ENCODE peak calls at places on chromosomes 12 and 14, in eight cellular contexts. One of them, this sample, is unnamed.

GRCh38 chr12:94725375-94726168 is 75.2 kb upstream of the TMCC3 start:
- DNase-seq in progenitor cell of endocrine pancreas: no peak
- DNase-seq in CD8-positive, alpha-beta T cell: no peak
- DNase-seq in RWPE1: peak
- DNase-seq in OCI-LY7: peak
- DNase-seq in stomach: peak
- DNase-seq in AG10803: peak
- DNase-seq in cardiac muscle cell: peak
- DNase-seq in this sample: no peak

GRCh38 chr12:50222275-50222783 is 55.2 kb upstream of the CERS5 start:
- DNase-seq in progenitor cell of endocrine pancreas: no peak
- DNase-seq in CD8-positive, alpha-beta T cell: no peak
- DNase-seq in RWPE1: peak
- DNase-seq in OCI-LY7: peak
- DNase-seq in stomach: peak
- DNase-seq in AG10803: peak
- DNase-seq in cardiac muscle cell: peak
- DNase-seq in this sample: peak

GRCh38 chr14:51596473-51596870 is 55.2 kb upstream of the FRMD6 start:
- DNase-seq in progenitor cell of endocrine pancreas: no peak
- DNase-seq in CD8-positive, alpha-beta T cell: peak
- DNase-seq in RWPE1: no peak
- DNase-seq in OCI-LY7: no peak
- DNase-seq in stomach: no peak
- DNase-seq in AG10803: no peak
- DNase-seq in cardiac muscle cell: peak
- DNase-seq in this sample: no peak

GRCh38 chr12:8943565-8944186 is 5.8 kb downstream of the M6PR start:
- DNase-seq in progenitor cell of endocrine pancreas: no peak
- DNase-seq in CD8-positive, alpha-beta T cell: no peak
- DNase-seq in RWPE1: no peak
- DNase-seq in OCI-LY7: no peak
- DNase-seq in stomach: no peak
- DNase-seq in AG10803: no peak
- DNase-seq in cardiac muscle cell: no peak
- DNase-seq in this sample: no peak

GRCh38 chr12:132631357-132632065 is 12.9 kb downstream of the P2RX2 start:
- DNase-seq in progenitor cell of endocrine pancreas: no peak
- DNase-seq in CD8-positive, alpha-beta T cell: no peak
- DNase-seq in RWPE1: no peak
- DNase-seq in OCI-LY7: peak
- DNase-seq in stomach: no peak
- DNase-seq in AG10803: no peak
- DNase-seq in cardiac muscle cell: no peak
- DNase-seq in this sample: no peak

GRCh38 chr12:4134434-4134762 is 139.2 kb upstream of the CCND2 start:
- DNase-seq in progenitor cell of endocrine pancreas: no peak
- DNase-seq in CD8-positive, alpha-beta T cell: no peak
- DNase-seq in RWPE1: no peak
- DNase-seq in OCI-LY7: no peak
- DNase-seq in stomach: no peak
- DNase-seq in AG10803: no peak
- DNase-seq in cardiac muscle cell: no peak
- DNase-seq in this sample: no peak

GRCh38 chr12:57236925-57237652 is 7.6 kb downstream of the SHMT2 start:
- DNase-seq in progenitor cell of endocrine pancreas: no peak
- DNase-seq in CD8-positive, alpha-beta T cell: no peak
- DNase-seq in RWPE1: no peak
- DNase-seq in OCI-LY7: no peak
- DNase-seq in stomach: no peak
- DNase-seq in AG10803: peak
- DNase-seq in cardiac muscle cell: no peak
- DNase-seq in this sample: no peak

GRCh38 chr12:8860165-8860961 is 37.9 kb downstream of the A2ML1 start:
- DNase-seq in progenitor cell of endocrine pancreas: no peak
- DNase-seq in CD8-positive, alpha-beta T cell: peak
- DNase-seq in RWPE1: no peak
- DNase-seq in OCI-LY7: peak
- DNase-seq in stomach: peak
- DNase-seq in AG10803: peak
- DNase-seq in cardiac muscle cell: peak
- DNase-seq in this sample: peak

GRCh38 chr12:3361156-3361555 is 129.8 kb upstream of the PRMT8 start:
- DNase-seq in progenitor cell of endocrine pancreas: no peak
- DNase-seq in CD8-positive, alpha-beta T cell: no peak
- DNase-seq in RWPE1: no peak
- DNase-seq in OCI-LY7: no peak
- DNase-seq in stomach: no peak
- DNase-seq in AG10803: no peak
- DNase-seq in cardiac muscle cell: no peak
- DNase-seq in this sample: no peak

GRCh38 chr14:80988742-80989429 is 33.5 kb downstream of the TSHR start:
- DNase-seq in progenitor cell of endocrine pancreas: no peak
- DNase-seq in CD8-positive, alpha-beta T cell: no peak
- DNase-seq in RWPE1: no peak
- DNase-seq in OCI-LY7: peak
- DNase-seq in stomach: no peak
- DNase-seq in AG10803: no peak
- DNase-seq in cardiac muscle cell: no peak
- DNase-seq in this sample: no peak

GRCh38 chr14:33590891-33591630 is 359.8 kb downstream of the EGLN3 start:
- DNase-seq in progenitor cell of endocrine pancreas: no peak
- DNase-seq in CD8-positive, alpha-beta T cell: no peak
- DNase-seq in RWPE1: no peak
- DNase-seq in OCI-LY7: no peak
- DNase-seq in stomach: no peak
- DNase-seq in AG10803: peak
- DNase-seq in cardiac muscle cell: no peak
- DNase-seq in this sample: no peak

GRCh38 chr12:75823475-75823874 is 208.1 kb downstream of the PHLDA1 start:
- DNase-seq in progenitor cell of endocrine pancreas: no peak
- DNase-seq in CD8-positive, alpha-beta T cell: no peak
- DNase-seq in RWPE1: no peak
- DNase-seq in OCI-LY7: no peak
- DNase-seq in stomach: no peak
- DNase-seq in AG10803: peak
- DNase-seq in cardiac muscle cell: no peak
- DNase-seq in this sample: no peak

GRCh38 chr12:75816892-75817291 is 214.7 kb downstream of the PHLDA1 start:
- DNase-seq in progenitor cell of endocrine pancreas: no peak
- DNase-seq in CD8-positive, alpha-beta T cell: no peak
- DNase-seq in RWPE1: peak
- DNase-seq in OCI-LY7: peak
- DNase-seq in stomach: no peak
- DNase-seq in AG10803: peak
- DNase-seq in cardiac muscle cell: no peak
- DNase-seq in this sample: no peak

GRCh38 chr12:75819512-75819911 is 212.1 kb downstream of the PHLDA1 start:
- DNase-seq in progenitor cell of endocrine pancreas: no peak
- DNase-seq in CD8-positive, alpha-beta T cell: no peak
- DNase-seq in RWPE1: no peak
- DNase-seq in OCI-LY7: no peak
- DNase-seq in stomach: no peak
- DNase-seq in AG10803: no peak
- DNase-seq in cardiac muscle cell: no peak
- DNase-seq in this sample: no peak

GRCh38 chr12:75818863-75819262 is 212.7 kb downstream of the PHLDA1 start:
- DNase-seq in progenitor cell of endocrine pancreas: no peak
- DNase-seq in CD8-positive, alpha-beta T cell: no peak
- DNase-seq in RWPE1: no peak
- DNase-seq in OCI-LY7: no peak
- DNase-seq in stomach: no peak
- DNase-seq in AG10803: peak
- DNase-seq in cardiac muscle cell: no peak
- DNase-seq in this sample: no peak

GRCh38 chr12:75820848-75821578 is 210.6 kb downstream of the PHLDA1 start:
- DNase-seq in progenitor cell of endocrine pancreas: no peak
- DNase-seq in CD8-positive, alpha-beta T cell: no peak
- DNase-seq in RWPE1: peak
- DNase-seq in OCI-LY7: no peak
- DNase-seq in stomach: no peak
- DNase-seq in AG10803: peak
- DNase-seq in cardiac muscle cell: no peak
- DNase-seq in this sample: no peak
- TF ChIP-seq CTCF in progenitor cell of endocrine pancreas: no peak
- TF ChIP-seq CTCF in CD8-positive, alpha-beta T cell: no peak
- TF ChIP-seq CTCF in RWPE1: no peak
- TF ChIP-seq CTCF in OCI-LY7: no peak
- TF ChIP-seq CTCF in stomach: no peak
- TF ChIP-seq CTCF in AG10803: peak
- TF ChIP-seq CTCF in cardiac muscle cell: peak
- TF ChIP-seq CTCF in this sample: no peak

GRCh38 chr12:113359133-113359938 is 949 bp downstream of the PLBD2 start:
- DNase-seq in progenitor cell of endocrine pancreas: no peak
- DNase-seq in CD8-positive, alpha-beta T cell: no peak
- DNase-seq in RWPE1: no peak
- DNase-seq in OCI-LY7: no peak
- DNase-seq in stomach: no peak
- DNase-seq in AG10803: peak
- DNase-seq in cardiac muscle cell: no peak
- DNase-seq in this sample: no peak

GRCh38 chr12:113358381-113359132 is at the start of gene PLBD2:
- DNase-seq in progenitor cell of endocrine pancreas: peak
- DNase-seq in CD8-positive, alpha-beta T cell: peak
- DNase-seq in RWPE1: peak
- DNase-seq in OCI-LY7: peak
- DNase-seq in stomach: peak
- DNase-seq in AG10803: peak
- DNase-seq in cardiac muscle cell: peak
- DNase-seq in this sample: peak

GRCh38 chr12:113364698-113365097 is 6.3 kb downstream of the PLBD2 start:
- DNase-seq in progenitor cell of endocrine pancreas: no peak
- DNase-seq in CD8-positive, alpha-beta T cell: no peak
- DNase-seq in RWPE1: no peak
- DNase-seq in OCI-LY7: no peak
- DNase-seq in stomach: no peak
- DNase-seq in AG10803: no peak
- DNase-seq in cardiac muscle cell: no peak
- DNase-seq in this sample: no peak

GRCh38 chr12:113361574-113362370 is 3.4 kb downstream of the PLBD2 start:
- DNase-seq in progenitor cell of endocrine pancreas: no peak
- DNase-seq in CD8-positive, alpha-beta T cell: no peak
- DNase-seq in RWPE1: no peak
- DNase-seq in OCI-LY7: no peak
- DNase-seq in stomach: no peak
- DNase-seq in AG10803: peak
- DNase-seq in cardiac muscle cell: no peak
- DNase-seq in this sample: no peak

DNA sequence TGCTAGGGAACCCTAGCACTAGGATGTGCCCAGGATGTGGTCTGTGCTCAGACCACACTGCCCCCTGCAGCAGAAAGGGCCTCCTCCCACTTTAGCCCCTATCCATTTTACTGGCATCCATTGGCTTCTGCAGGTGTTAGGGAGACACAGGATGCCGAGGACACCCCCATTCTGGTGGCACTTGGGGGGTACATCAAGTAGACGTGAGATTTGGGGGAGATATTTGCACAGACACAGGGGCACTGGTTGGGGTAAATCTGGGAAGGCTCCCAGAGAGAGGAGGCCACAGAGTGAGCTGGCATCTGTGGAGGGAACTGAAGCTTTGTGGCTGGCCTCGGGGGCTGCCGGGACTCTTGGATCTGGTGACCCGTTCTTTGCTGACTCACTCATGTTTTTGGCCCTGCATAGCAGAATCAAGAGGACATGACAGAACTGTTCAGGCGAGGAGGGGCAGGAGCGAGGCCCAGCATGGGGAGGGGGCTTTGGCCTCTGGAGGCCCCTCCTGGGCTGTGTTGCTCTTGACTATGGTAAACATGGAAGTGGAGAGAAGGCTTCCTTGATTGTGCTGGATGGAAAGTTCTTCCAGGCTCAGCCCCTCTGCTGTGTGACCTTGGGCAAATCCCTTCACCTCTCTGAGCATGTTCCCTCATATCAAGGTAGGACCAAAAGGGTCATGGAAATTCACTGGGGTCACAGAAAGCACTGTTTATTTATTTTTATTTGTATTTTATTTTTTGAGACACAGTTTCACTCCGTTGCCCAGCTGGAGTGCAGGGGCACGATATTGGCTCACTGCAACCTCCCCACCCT is 1.8 kb downstream of the PLBD2 start:
- DNase-seq in progenitor cell of endocrine pancreas: no peak
- DNase-seq in CD8-positive, alpha-beta T cell: no peak
- DNase-seq in RWPE1: no peak
- DNase-seq in OCI-LY7: no peak
- DNase-seq in stomach: no peak
- DNase-seq in AG10803: peak
- DNase-seq in cardiac muscle cell: no peak
- DNase-seq in this sample: no peak
- TF ChIP-seq CTCF in progenitor cell of endocrine pancreas: peak
- TF ChIP-seq CTCF in CD8-positive, alpha-beta T cell: no peak
- TF ChIP-seq CTCF in RWPE1: no peak
- TF ChIP-seq CTCF in OCI-LY7: peak
- TF ChIP-seq CTCF in stomach: no peak
- TF ChIP-seq CTCF in AG10803: peak
- TF ChIP-seq CTCF in cardiac muscle cell: peak
- TF ChIP-seq CTCF in this sample: peak

DNA sequence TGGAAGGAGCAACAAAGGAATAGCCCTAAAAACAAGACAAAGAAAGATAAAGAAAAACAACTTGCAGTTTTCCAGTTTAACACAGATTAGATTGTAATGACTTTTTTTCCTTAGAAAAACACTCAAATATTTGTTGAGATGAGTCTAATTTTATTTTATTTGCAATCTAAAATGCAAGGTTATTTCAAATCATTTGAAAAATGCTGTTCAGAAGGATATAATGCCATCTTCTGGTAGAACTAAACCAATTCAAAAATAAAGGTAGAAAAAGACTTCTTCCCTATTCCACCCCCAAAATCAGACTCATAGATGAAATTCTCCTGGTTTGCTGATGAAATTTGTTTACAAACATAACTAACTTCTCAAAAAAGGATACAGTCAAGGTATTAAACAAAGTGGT is 84.5 kb upstream of the TTC7B start:
- DNase-seq in progenitor cell of endocrine pancreas: no peak
- DNase-seq in CD8-positive, alpha-beta T cell: no peak
- DNase-seq in RWPE1: no peak
- DNase-seq in OCI-LY7: no peak
- DNase-seq in stomach: no peak
- DNase-seq in AG10803: peak
- DNase-seq in cardiac muscle cell: no peak
- DNase-seq in this sample: no peak
- TF ChIP-seq CTCF in progenitor cell of endocrine pancreas: peak
- TF ChIP-seq CTCF in CD8-positive, alpha-beta T cell: no peak
- TF ChIP-seq CTCF in RWPE1: peak
- TF ChIP-seq CTCF in OCI-LY7: peak
- TF ChIP-seq CTCF in stomach: no peak
- TF ChIP-seq CTCF in AG10803: peak
- TF ChIP-seq CTCF in cardiac muscle cell: peak
- TF ChIP-seq CTCF in this sample: peak

DNA sequence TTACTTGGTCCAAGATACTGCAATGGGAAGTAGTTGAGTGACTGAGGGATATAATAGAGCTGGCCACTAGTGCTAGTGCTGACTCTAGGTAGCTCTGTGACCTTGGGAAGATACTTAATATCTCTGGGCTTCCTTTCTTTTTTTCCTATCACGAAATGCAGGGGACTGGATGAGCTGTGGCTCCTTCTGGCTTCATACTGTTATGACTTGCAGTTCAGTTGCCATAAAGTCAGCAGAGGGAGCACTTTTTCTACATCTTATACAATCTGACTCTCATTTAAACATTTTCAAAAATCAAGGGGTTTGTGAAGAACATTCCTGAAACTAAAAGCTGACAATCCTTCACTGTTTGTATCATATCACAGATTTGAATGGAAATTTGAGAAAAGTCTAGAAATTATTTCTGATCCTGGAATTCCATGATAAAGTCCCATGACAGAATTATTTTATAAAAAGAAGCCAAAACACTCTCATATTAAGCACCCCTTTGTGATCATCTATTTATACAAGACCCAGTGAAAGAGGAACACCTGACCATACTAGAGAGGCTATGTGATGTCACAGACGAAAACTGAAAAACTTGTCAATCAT is 5.4 kb downstream of the BHLHE41 start:
- DNase-seq in progenitor cell of endocrine pancreas: no peak
- DNase-seq in CD8-positive, alpha-beta T cell: no peak
- DNase-seq in RWPE1: no peak
- DNase-seq in OCI-LY7: peak
- DNase-seq in stomach: no peak
- DNase-seq in AG10803: peak
- DNase-seq in cardiac muscle cell: peak
- DNase-seq in this sample: no peak
- TF ChIP-seq CTCF in progenitor cell of endocrine pancreas: peak
- TF ChIP-seq CTCF in CD8-positive, alpha-beta T cell: no peak
- TF ChIP-seq CTCF in RWPE1: peak
- TF ChIP-seq CTCF in OCI-LY7: peak
- TF ChIP-seq CTCF in stomach: peak
- TF ChIP-seq CTCF in AG10803: peak
- TF ChIP-seq CTCF in cardiac muscle cell: peak
- TF ChIP-seq CTCF in this sample: peak